ENCODE peak calls at places on chromosome 10, in nine cellular contexts. G is cardiac fibroblast; U is GM20000; J is neural crest cell; F is coronary artery; Z is brain microvascular endothelial cell; V is fibroblast of the aortic adventitia; W is GM13976; P is CD8-positive, alpha-beta T cell. R is an unnamed sample.

GRCh38 chr10:70404906-70405824 is 1.2 kb downstream of the EIF4EBP2 start:
- DNase-seq in G (peak; percentile 99), J (peak; percentile 9), V (peak; percentile 99), F (peak; percentile 96), Z (peak; percentile 80), U (peak; percentile 70), P (peak; percentile 54), W (peak; percentile 66), R (peak; percentile 89)

GRCh38 chr10:29608062-29608461 is 26.7 kb downstream of the SVIL start:
- DNase-seq in U (no peak), Z (no peak), J (no peak), G (no peak), F (no peak), P (no peak), V (no peak), W (no peak), R (no peak)

GRCh38 chr10:61971016-61971350 is 69.5 kb downstream of the ARID5B start:
- DNase-seq in G (peak; percentile 59), P (no peak), F (no peak), Z (no peak), J (no peak), W (no peak), U (no peak), V (peak; percentile 62), R (no peak)

GRCh38 chr10:132395704-132396494 is 1.1 kb upstream of the PWWP2B start:
- DNase-seq in J (peak; percentile 58), W (no peak), P (peak; percentile 61), Z (no peak), F (peak; percentile 86), U (no peak), V (no peak), G (peak; percentile 48), R (no peak)

GRCh38 chr10:61475449-61475873 is 22.3 kb upstream of the TMEM26 start:
- DNase-seq in W (no peak), G (peak; percentile 34), V (peak; percentile 35), P (no peak), J (no peak), F (no peak), U (no peak), Z (peak; percentile 58), R (no peak)

GRCh38 chr10:116708386-116708785 is 34.0 kb downstream of the HSPA12A start:
- DNase-seq in G (peak; percentile 69), W (no peak), V (peak; percentile 80), Z (peak; percentile 53), J (no peak), P (no peak), F (no peak), U (no peak), R (peak; percentile 81)

GRCh38 chr10:70931168-70931805 is 42.9 kb upstream of the PCBD1 start:
- DNase-seq in G (peak; percentile 5), V (no peak), F (no peak), W (no peak), P (no peak), J (no peak), Z (peak; percentile 37), U (no peak), R (peak; percentile 29)

GRCh38 chr10:99630439-99630838 is 10.2 kb upstream of the SLC25A28 start:
- DNase-seq in G (peak; percentile 76), V (peak; percentile 83), W (no peak), U (peak; percentile 22), F (no peak), Z (peak; percentile 56), P (no peak), J (no peak), R (peak; percentile 59)

GRCh38 chr10:5601826-5602225 is 64.6 kb downstream of the ASB13 start:
- DNase-seq in J (no peak), Z (no peak), P (no peak), U (no peak), V (no peak), G (peak; percentile 31), F (no peak), W (no peak), R (no peak)

GRCh38 chr10:5603091-5603847 is 63.1 kb downstream of the ASB13 start:
- DNase-seq in U (no peak), P (no peak), Z (no peak), V (no peak), J (no peak), G (no peak), F (no peak), W (no peak), R (no peak)

GRCh38 chr10:5604946-5605345 is 61.4 kb downstream of the ASB13 start:
- DNase-seq in P (no peak), W (no peak), V (no peak), Z (no peak), F (no peak), J (no peak), G (no peak), U (no peak), R (no peak)

GRCh38 chr10:5604236-5604925 is 62.0 kb downstream of the ASB13 start:
- DNase-seq in V (no peak), J (no peak), P (no peak), F (no peak), Z (no peak), W (no peak), U (no peak), G (no peak), R (no peak)

GRCh38 chr10:5603848-5604170 is 62.6 kb downstream of the ASB13 start:
- DNase-seq in Z (no peak), U (no peak), J (no peak), W (no peak), P (no peak), V (no peak), G (no peak), F (no peak), R (no peak)
- TF ChIP-seq CTCF in Z (no peak), U (no peak), J (no peak), W (no peak), P (no peak), V (no peak), G (no peak), F (no peak), R (no peak)

GRCh38 chr10:118610577-118610976 is 15.1 kb upstream of the PRLHR start:
- DNase-seq in W (no peak), J (no peak), Z (no peak), F (no peak), U (no peak), V (no peak), G (no peak), P (no peak), R (no peak)

GRCh38 chr10:118621304-118621942 is 26.0 kb upstream of the PRLHR start:
- DNase-seq in G (no peak), U (no peak), Z (no peak), W (no peak), F (no peak), J (no peak), V (no peak), P (no peak), R (no peak)

DNA sequence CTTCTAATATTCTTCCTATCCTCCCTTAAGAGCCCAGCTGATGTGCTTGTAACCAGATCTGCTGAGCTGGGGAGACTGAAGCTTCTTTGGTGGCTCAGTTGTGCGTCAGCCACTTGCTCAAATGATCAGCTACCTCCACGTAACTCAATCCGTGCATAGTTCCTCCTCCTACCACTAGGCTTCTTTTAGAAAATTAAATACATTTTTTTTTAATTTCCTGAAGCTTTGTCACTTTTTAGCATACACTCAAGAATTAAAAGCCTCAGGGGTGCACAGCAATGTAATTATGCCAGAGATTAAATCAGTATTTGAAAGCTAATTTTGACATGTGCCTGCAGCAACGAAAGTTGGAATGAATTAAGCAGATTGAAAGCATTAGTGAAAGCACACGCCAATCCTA is 20.4 kb upstream of the PRLHR start:
- DNase-seq in V (no peak), U (no peak), F (no peak), Z (peak; percentile 29), G (no peak), J (no peak), W (no peak), P (no peak), R (no peak)
- TF ChIP-seq CTCF in V (peak; percentile 20), U (no peak), F (no peak), Z (peak; percentile 12), G (peak; percentile 6), J (peak; percentile 50), W (no peak), P (no peak), R (peak; percentile 63)

GRCh38 chr10:49593564-49593875 is 16.6 kb upstream of the SLC18A3 start:
- DNase-seq in G (no peak), J (no peak), P (peak; percentile 32), V (no peak), F (no peak), Z (no peak), U (no peak), W (no peak), R (no peak)

GRCh38 chr10:49595003-49595712 is 15.0 kb upstream of the SLC18A3 start:
- DNase-seq in U (no peak), V (no peak), J (no peak), Z (no peak), G (no peak), W (no peak), F (no peak), P (no peak), R (no peak)

GRCh38 chr10:49593998-49594397 is 16.1 kb upstream of the SLC18A3 start:
- DNase-seq in W (no peak), P (no peak), Z (no peak), G (no peak), U (no peak), V (no peak), F (no peak), J (no peak), R (no peak)

GRCh38 chr10:49594594-49594993 is 15.5 kb upstream of the SLC18A3 start:
- DNase-seq in W (peak; percentile 77), V (peak; percentile 82), J (peak; percentile 72), Z (peak; percentile 68), F (no peak), P (peak; percentile 48), G (peak; percentile 79), U (peak; percentile 68), R (peak; percentile 66)

GRCh38 chr10:49592726-49593563 is 17.2 kb upstream of the SLC18A3 start:
- DNase-seq in F (no peak), U (peak; percentile 77), V (peak; percentile 68), J (peak; percentile 76), Z (peak; percentile 46), G (peak; percentile 68), P (peak; percentile 71), W (peak; percentile 82), R (peak; percentile 45)
- TF ChIP-seq CTCF in F (peak; percentile 76), U (peak; percentile 94), V (peak; percentile 99), J (peak; percentile 89), Z (peak; percentile 100), G (peak; percentile 99), P (peak; percentile 74), W (peak; percentile 87), R (peak; percentile 96)

DNA sequence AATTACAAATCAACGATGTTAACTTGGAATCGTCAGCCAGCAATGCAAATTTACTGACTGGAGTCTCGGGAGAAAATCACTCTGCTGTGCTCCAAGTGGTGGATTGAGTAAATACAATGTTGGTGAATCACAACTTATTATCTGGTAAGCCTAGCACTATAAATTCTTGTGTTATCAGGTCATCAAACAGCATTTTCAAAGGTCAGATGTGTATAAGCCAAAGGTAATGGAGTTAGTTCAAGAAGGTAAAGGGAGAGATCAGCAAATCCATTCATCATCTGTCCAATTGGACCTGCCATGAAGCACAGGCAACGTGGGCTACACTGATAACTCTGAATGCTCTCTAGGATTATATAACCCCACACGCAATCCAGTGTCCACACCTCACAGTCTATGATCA is 13.9 kb downstream of the CUBN start:
- DNase-seq in V (peak; percentile 36), F (no peak), P (no peak), Z (peak; percentile 44), U (no peak), J (no peak), W (no peak), G (peak; percentile 12), R (peak; percentile 67)
- TF ChIP-seq CTCF in V (peak; percentile 21), F (no peak), P (no peak), Z (peak; percentile 42), U (no peak), J (no peak), W (no peak), G (no peak), R (peak; percentile 60)

GRCh38 chr10:22436893-22437619 is 91.8 kb downstream of the SPAG6 start:
- DNase-seq in P (peak; percentile 95), Z (peak; percentile 84), W (peak; percentile 84), V (peak; percentile 94), G (peak; percentile 96), J (peak; percentile 89), F (peak; percentile 86), U (peak; percentile 77), R (peak; percentile 86)
- TF ChIP-seq CTCF in P (no peak), Z (no peak), W (no peak), V (peak; percentile 11), G (no peak), J (peak; percentile 37), F (no peak), U (no peak), R (no peak)

R was measured in HFFc6.